ENCODE peak calls at places on chromosomes 3 and 15, in four cellular contexts. J is tibial artery, O is endothelial cell of umbilical vein, X is BE2C. K is an unnamed sample.

GRCh38 chr15:23823508-23823907 is 136.4 kb upstream of the NDN start:
- DNase-seq in J (no peak), O (no peak), X (peak), K (no peak)

GRCh38 chr3:180059351-180059750 is 22.6 kb upstream of the PEX5L start:
- DNase-seq in J (no peak), X (no peak), O (no peak), K (no peak)

GRCh38 chr3:171789759-171790505 is 20.4 kb downstream of the PLD1 start:
- DNase-seq in J (no peak), O (no peak), X (no peak), K (no peak)

GRCh38 chr15:40743466-40743865 is 11.6 kb downstream of the RMDN3 start:
- DNase-seq in J (no peak), X (no peak), O (no peak), K (no peak)

GRCh38 chr3:43573576-43573975 is 48.2 kb downstream of the ANO10 start:
- DNase-seq in J (no peak), O (no peak), X (no peak), K (no peak)

GRCh38 chr15:48427960-48428547 is 96.8 kb downstream of the DUT start:
- DNase-seq in O (no peak), X (no peak), J (no peak), K (no peak)

GRCh38 chr3:50617096-50617791 is at the start of gene MAPKAPK3:
- DNase-seq in J (peak), X (no peak), O (peak), K (no peak)

GRCh38 chr15:62363913-62364312 is 198.8 kb upstream of the C2CD4B start:
- DNase-seq in X (no peak), J (no peak), O (no peak), K (no peak)

GRCh38 chr15:40064231-40064894 is 25.4 kb upstream of the SRP14 start:
- DNase-seq in J (no peak), X (no peak), O (peak), K (no peak)

GRCh38 chr3:129619726-129620162 is 13.3 kb upstream of the PLXND1 start:
- DNase-seq in X (no peak), J (no peak), O (no peak), K (no peak)

GRCh38 chr3:171056528-171056927 is 30.0 kb upstream of the SLC2A2 start:
- DNase-seq in O (peak), J (no peak), X (no peak), K (no peak)

GRCh38 chr3:18190646-18191045 is 234.5 kb downstream of the SATB1 start:
- DNase-seq in X (no peak), J (no peak), O (no peak), K (no peak)

GRCh38 chr3:30437172-30437571 is 169.2 kb upstream of the TGFBR2 start:
- DNase-seq in X (no peak), J (peak), O (no peak), K (no peak)

GRCh38 chr3:128482175-128482856 is 10.7 kb downstream of the GATA2 start:
- DNase-seq in O (peak), J (no peak), X (no peak), K (no peak)

GRCh38 chr3:101077361-101078011 is 84.3 kb upstream of the ABI3BP start:
- DNase-seq in O (peak), X (no peak), J (no peak), K (no peak)

GRCh38 chr15:92037446-92037845 is 183.9 kb downstream of the SLCO3A1 start:
- DNase-seq in J (no peak), O (no peak), X (no peak), K (no peak)

GRCh38 chr15:38680780-38681179 is 116.2 kb upstream of the RASGRP1 start:
- DNase-seq in O (no peak), X (no peak), J (no peak), K (no peak)

GRCh38 chr3:152466784-152467183 is 198.1 kb downstream of the MBNL1 start:
- DNase-seq in J (no peak), O (peak), X (no peak), K (no peak)

GRCh38 chr15:50148362-50148963 is 29.4 kb upstream of the ATP8B4 start:
- DNase-seq in X (peak), O (peak), J (no peak), K (no peak)

GRCh38 chr3:13882876-13883275 is 3.0 kb upstream of the WNT7A start:
- DNase-seq in J (peak), X (no peak), O (no peak), K (no peak)

GRCh38 chr3:160434071-160434470 is 15.5 kb downstream of the TRIM59 start:
- DNase-seq in X (no peak), O (no peak), J (no peak), K (no peak)

GRCh38 chr3:123499316-123499715 is 50.4 kb upstream of the ADCY5 start:
- DNase-seq in X (no peak), J (no peak), O (no peak), K (no peak)

GRCh38 chr3:143597774-143598652 is 250.3 kb downstream of the SLC9A9 start:
- DNase-seq in X (no peak), O (no peak), J (no peak), K (no peak)

GRCh38 chr15:44370830-44371229 is 56.6 kb upstream of the CTDSPL2 start:
- DNase-seq in X (no peak), O (no peak), J (no peak), K (no peak)

GRCh38 chr3:11718582-11719405 is 75.1 kb upstream of the VGLL4 start:
- DNase-seq in J (peak), O (peak), X (peak), K (no peak)

GRCh38 chr3:158961497-158961896 is 159.6 kb downstream of the MFSD1 start:
- DNase-seq in J (no peak), X (no peak), O (no peak), K (no peak)

GRCh38 chr3:143769663-143770062 is 78.6 kb downstream of the SLC9A9 start:
- DNase-seq in J (no peak), O (no peak), X (no peak), K (no peak)

K was measured in hypothalamus.